ENCODE peak calls at places on chromosomes 7 and 10, in eight cellular contexts. E is GM13977, T is neural crest cell, L is uterus, V is GM10248, N is foreskin fibroblast, D is ovary, F is astrocyte of the cerebellum. O is an unnamed sample.

GRCh38 chr10:106396192-106396591 is 768.3 kb downstream of the SORCS1 start:
- DNase-seq in F (no peak), N (no peak), V (no peak), T (no peak), E (no peak), D (no peak), L (no peak), O (no peak)

GRCh38 chr10:102433619-102434046 is 1.3 kb upstream of the CUEDC2 start:
- DNase-seq in N (no peak), E (no peak), V (no peak), L (no peak), D (no peak), T (no peak), F (no peak), O (no peak)

GRCh38 chr10:27513451-27514191 is 9.5 kb downstream of the RAB18 start:
- DNase-seq in E (no peak), F (peak; percentile 66), V (no peak), L (no peak), D (no peak), N (no peak), T (no peak), O (no peak)

GRCh38 chr7:29538322-29538874 is 25.2 kb upstream of the PRR15 start:
- DNase-seq in E (no peak), L (no peak), F (no peak), D (no peak), N (no peak), V (no peak), T (no peak), O (no peak)

GRCh38 chr10:50395279-50395678 is 144.0 kb upstream of the ASAH2 start:
- DNase-seq in L (no peak), T (no peak), V (no peak), F (no peak), D (no peak), E (no peak), N (peak; percentile 47), O (no peak)

GRCh38 chr10:14099885-14100284 is 230.8 kb downstream of the FRMD4A start:
- DNase-seq in F (no peak), V (no peak), D (no peak), T (no peak), E (no peak), L (no peak), N (no peak), O (no peak)

GRCh38 chr7:142885311-142886230 is at the start of gene TRPV6:
- DNase-seq in D (no peak), N (no peak), L (no peak), F (no peak), T (no peak), E (no peak), V (no peak), O (no peak)

GRCh38 chr10:110226926-110227641 is 19.7 kb downstream of the MXI1 start:
- DNase-seq in F (no peak), V (peak; percentile 86), L (peak; percentile 74), E (peak; percentile 90), T (no peak), N (no peak), D (peak; percentile 75), O (peak; percentile 31)

GRCh38 chr7:122337011-122337410 is 32.5 kb upstream of the FEZF1 start:
- DNase-seq in D (no peak), T (no peak), F (no peak), L (no peak), N (no peak), V (no peak), E (no peak), O (no peak)

GRCh38 chr7:76340617-76341131 is 18.1 kb downstream of the YWHAG start:
- DNase-seq in E (no peak), D (no peak), F (peak; percentile 49), V (no peak), T (no peak), N (no peak), L (no peak), O (no peak)

GRCh38 chr10:124648738-124649137 is 95.4 kb downstream of the FAM53B start:
- DNase-seq in F (peak; percentile 56), T (no peak), V (no peak), D (peak; percentile 84), E (peak; percentile 61), N (peak; percentile 76), L (peak; percentile 64), O (no peak)

GRCh38 chr7:121061826-121062582 is 73.5 kb downstream of the CPED1 start:
- DNase-seq in V (no peak), D (no peak), F (no peak), L (no peak), T (no peak), N (no peak), E (no peak), O (no peak)

GRCh38 chr7:111083423-111083822 is 7.5 kb upstream of the LRRN3 start:
- DNase-seq in E (peak; percentile 58), N (peak; percentile 33), L (no peak), D (no peak), F (no peak), T (no peak), V (peak; percentile 67), O (no peak)

GRCh38 chr7:149489391-149490024 is 8.1 kb downstream of the ZNF746 start:
- DNase-seq in D (no peak), T (no peak), F (no peak), N (no peak), V (no peak), L (no peak), E (no peak), O (no peak)
- TF ChIP-seq CTCF in D (no peak), T (no peak), F (peak; percentile 17), N (peak; percentile 9), V (peak; percentile 18), L (no peak), E (peak; percentile 28), O (peak; percentile 31)

GRCh38 chr7:33910756-33911155 is 5.4 kb downstream of the BMPER start:
- DNase-seq in L (no peak), D (no peak), V (no peak), F (no peak), T (no peak), E (no peak), N (no peak), O (no peak)

GRCh38 chr7:33907625-33908024 is 2.3 kb downstream of the BMPER start:
- DNase-seq in F (no peak), V (no peak), T (no peak), L (no peak), E (no peak), N (no peak), D (no peak), O (no peak)

GRCh38 chr7:33906697-33907096 is 1.4 kb downstream of the BMPER start:
- DNase-seq in V (no peak), T (no peak), N (no peak), L (no peak), F (no peak), D (no peak), E (no peak), O (no peak)

GRCh38 chr7:33909755-33910154 is 4.4 kb downstream of the BMPER start:
- DNase-seq in T (no peak), N (no peak), D (no peak), E (no peak), F (no peak), V (no peak), L (no peak), O (no peak)

DNA sequence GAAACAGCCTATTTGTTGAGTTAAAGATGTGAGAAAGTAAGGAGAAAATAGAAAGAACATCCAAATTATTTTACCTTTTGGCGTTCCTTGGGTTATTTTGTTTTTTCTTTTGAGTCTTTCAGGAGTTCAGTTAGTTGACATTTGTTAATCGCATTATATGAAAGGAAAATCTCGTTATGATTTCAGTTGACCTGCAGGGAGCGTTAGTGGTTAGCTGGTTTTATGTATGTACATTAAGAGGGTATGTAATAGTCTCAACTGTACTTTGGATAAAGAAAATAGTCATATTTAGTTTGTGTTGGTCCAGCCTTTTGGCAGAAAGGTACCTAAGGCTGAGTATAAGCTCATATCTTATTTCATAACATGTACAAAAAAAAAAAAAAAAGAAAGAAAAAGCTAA is 4.0 kb downstream of the BMPER start:
- DNase-seq in N (no peak), D (no peak), T (no peak), E (no peak), L (no peak), F (no peak), V (no peak), O (no peak)
- TF ChIP-seq CTCF in N (no peak), D (no peak), T (no peak), E (no peak), L (no peak), F (no peak), V (no peak), O (peak; percentile 21)

GRCh38 chr7:41810258-41810576 is 107.3 kb upstream of the INHBA start:
- DNase-seq in D (no peak), E (no peak), L (no peak), V (peak; percentile 48), N (no peak), T (no peak), F (no peak), O (no peak)
- TF ChIP-seq CTCF in D (no peak), E (no peak), L (no peak), V (no peak), N (no peak), T (no peak), F (no peak), O (no peak)

GRCh38 chr7:39252916-39253315 is 275.2 kb downstream of the POU6F2 start:
- DNase-seq in V (no peak), L (no peak), D (no peak), E (no peak), N (no peak), F (peak; percentile 37), T (no peak), O (no peak)

GRCh38 chr7:39249635-39250034 is 271.9 kb downstream of the POU6F2 start:
- DNase-seq in V (no peak), T (no peak), N (no peak), F (no peak), L (no peak), E (no peak), D (no peak), O (no peak)

GRCh38 chr7:39248041-39248692 is 270.5 kb downstream of the POU6F2 start:
- DNase-seq in L (no peak), N (no peak), T (no peak), V (no peak), E (no peak), D (no peak), F (no peak), O (no peak)

DNA sequence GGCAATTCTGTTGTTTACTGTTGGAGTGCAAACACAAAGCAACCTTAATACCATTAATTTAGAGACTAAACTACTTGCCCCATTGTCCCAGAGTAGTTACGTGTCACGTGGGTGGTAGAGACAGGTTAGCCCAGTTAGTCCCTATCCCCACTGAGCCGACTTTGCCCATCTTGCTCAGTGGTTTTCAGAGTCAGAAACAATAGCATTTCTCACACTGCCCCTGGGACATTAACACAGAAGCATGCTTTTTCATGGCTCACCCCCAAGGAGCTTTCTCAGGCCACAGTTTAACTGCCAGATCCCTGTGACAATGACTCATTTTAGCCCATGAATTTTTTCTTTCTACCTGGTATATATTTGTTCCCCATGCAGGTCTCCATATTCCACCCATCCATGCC is 271.0 kb downstream of the POU6F2 start:
- DNase-seq in V (no peak), D (no peak), L (no peak), T (no peak), N (no peak), E (no peak), F (no peak), O (no peak)
- TF ChIP-seq CTCF in V (no peak), D (no peak), L (no peak), T (no peak), N (no peak), E (no peak), F (no peak), O (no peak)